ENCODE peak calls at places on chromosomes 2 and 18, in six cellular contexts. I, W, V, Y, H and U are unnamed samples.

GRCh38 chr2:65287364-65287763 is 59.7 kb downstream of the ACTR2 start:
- DNase-seq in W (no peak), I (no peak), Y (no peak), V (no peak), H (no peak), U (no peak)

GRCh38 chr2:128442891-128443302 is 124.2 kb upstream of the HS6ST1 start:
- DNase-seq in I (no peak), Y (peak; percentile 9), V (no peak), W (no peak), H (no peak), U (no peak)

GRCh38 chr2:72579595-72580180 is 246.1 kb downstream of the EXOC6B start:
- DNase-seq in H (peak; percentile 31), I (peak; percentile 64), V (no peak), W (peak; percentile 28), Y (no peak), U (peak; percentile 16)

GRCh38 chr2:224143521-224143920 is 104.4 kb upstream of the SERPINE2 start:
- DNase-seq in H (no peak), V (no peak), I (no peak), W (no peak), Y (no peak), U (no peak)

GRCh38 chr2:17878222-17879136 is at the start of gene KCNS3:
- DNase-seq in I (peak; percentile 14), V (no peak), W (peak; percentile 43), Y (no peak), H (peak; percentile 88), U (peak; percentile 71)

GRCh38 chr2:142234701-142235100 is 103.9 kb upstream of the LRP1B start:
- DNase-seq in W (no peak), I (no peak), Y (no peak), H (no peak), V (no peak), U (no peak)

GRCh38 chr2:24579053-24579803 is 88.2 kb downstream of the NCOA1 start:
- DNase-seq in H (no peak), V (no peak), I (no peak), W (no peak), Y (no peak), U (no peak)

GRCh38 chr2:37985333-37985732 is 60.2 kb downstream of the RMDN2 start:
- DNase-seq in Y (no peak), H (no peak), I (peak; percentile 69), W (peak; percentile 79), V (no peak), U (peak; percentile 36)

GRCh38 chr18:79567481-79568147 is 112.0 kb upstream of the CTDP1 start:
- DNase-seq in V (no peak), W (peak; percentile 75), H (peak; percentile 75), Y (no peak), I (peak; percentile 98), U (peak; percentile 81)

GRCh38 chr2:21070322-21071257 is 26.7 kb upstream of the APOB start:
- DNase-seq in W (no peak), Y (no peak), V (no peak), I (no peak), H (no peak), U (no peak)

GRCh38 chr2:120499784-120500495 is 154.0 kb downstream of the INHBB start:
- DNase-seq in V (no peak), I (no peak), Y (no peak), H (no peak), W (no peak), U (no peak)

GRCh38 chr2:88521445-88522070 is 69.1 kb upstream of the FOXI3 start:
- DNase-seq in W (peak; percentile 33), Y (no peak), H (no peak), V (no peak), I (no peak), U (peak; percentile 14)

GRCh38 chr2:199707584-199708185 is 143.3 kb downstream of the FTCDNL1 start:
- DNase-seq in Y (no peak), V (no peak), W (no peak), H (no peak), I (no peak), U (no peak)

GRCh38 chr2:26652361-26653041 is 11.3 kb upstream of the CIB4 start:
- DNase-seq in H (no peak), W (no peak), I (peak; percentile 12), Y (peak; percentile 30), V (no peak), U (peak; percentile 42)

GRCh38 chr2:241799522-241800197 is 9.3 kb upstream of the NEU4 start:
- DNase-seq in I (no peak), W (no peak), V (no peak), H (no peak), Y (no peak), U (no peak)

GRCh38 chr2:128557841-128558241 is 239.2 kb upstream of the HS6ST1 start:
- DNase-seq in I (peak; percentile 62), H (no peak), V (no peak), W (no peak), Y (no peak), U (peak; percentile 62)

GRCh38 chr2:132669854-132670103 is 226 bp downstream of the LYPD1 start:
- DNase-seq in W (peak; percentile 20), H (peak; percentile 84), I (no peak), Y (no peak), V (no peak), U (no peak)

GRCh38 chr2:73925033-73925704 is 1.5 kb upstream of the DGUOK start:
- DNase-seq in I (no peak), H (no peak), Y (no peak), W (no peak), V (no peak), U (no peak)

GRCh38 chr2:199379251-199379650 is 78.5 kb downstream of the SATB2 start:
- DNase-seq in W (peak; percentile 52), H (no peak), Y (no peak), V (no peak), I (peak; percentile 75), U (peak; percentile 70)

GRCh38 chr2:69571189-69571588 is 72.3 kb downstream of the AAK1 start:
- DNase-seq in I (no peak), Y (no peak), V (no peak), W (no peak), H (no peak), U (no peak)

GRCh38 chr2:196415384-196415783 is 224.1 kb upstream of the CCDC150 start:
- DNase-seq in W (no peak), H (no peak), I (no peak), Y (no peak), V (no peak), U (no peak)

GRCh38 chr18:66687635-66688034 is 83.7 kb upstream of the CDH19 start:
- DNase-seq in Y (no peak), W (no peak), V (no peak), H (no peak), I (no peak), U (no peak)

GRCh38 chr2:192571636-192572035 is 376.9 kb upstream of the TMEFF2 start:
- DNase-seq in V (no peak), H (no peak), Y (no peak), I (no peak), W (no peak), U (no peak)

GRCh38 chr2:161650116-161651015 is 26.1 kb downstream of the SLC4A10 start:
- DNase-seq in W (no peak), I (no peak), H (no peak), Y (no peak), V (no peak), U (no peak)

GRCh38 chr2:215917953-215918620 is 95.3 kb downstream of the MREG start:
- DNase-seq in H (no peak), Y (no peak), V (no peak), I (peak; percentile 65), W (peak; percentile 76), U (peak; percentile 64)

GRCh38 chr2:163345795-163346573 is 389.8 kb downstream of the FIGN start:
- DNase-seq in H (peak; percentile 76), V (no peak), W (peak; percentile 66), I (peak; percentile 50), Y (no peak), U (peak; percentile 67)

GRCh38 chr2:142130111-142131015 is 453 bp downstream of the LRP1B start:
- DNase-seq in I (peak; percentile 51), V (no peak), Y (peak; percentile 20), H (peak; percentile 76), W (peak; percentile 69), U (peak; percentile 86)

GRCh38 chr2:215847718-215848117 is 165.6 kb downstream of the MREG start:
- DNase-seq in I (peak; percentile 21), V (no peak), H (no peak), Y (no peak), W (no peak), U (no peak)

GRCh38 chr2:105795575-105795934 is 50.8 kb downstream of the NCK2 start:
- DNase-seq in H (no peak), I (no peak), Y (no peak), V (no peak), W (no peak), U (no peak)
- H3K4me3 ChIP-seq in H (no peak overlapping the region), I (no peak overlapping the region), Y (no peak overlapping the region), V (peak overlapping the region; percentile 14), W (no peak overlapping the region), U (no peak overlapping the region)

GRCh38 chr2:231515603-231516002 is 14.6 kb downstream of the NMUR1 start:
- DNase-seq in H (no peak), W (no peak), I (no peak), V (no peak), Y (no peak), U (no peak)
- TF ChIP-seq CTCF in H (no peak), W (no peak), I (no peak), V (no peak), Y (no peak), U (no peak)

GRCh38 chr2:156322103-156322671 is 10.3 kb downstream of the NR4A2 start:
- DNase-seq in H (no peak), V (no peak), W (no peak), Y (no peak), I (no peak), U (no peak)
- H3K4me3 ChIP-seq in H (peak overlapping the region; percentile 36), V (peak overlapping the region; percentile 34), W (no peak overlapping the region), Y (no peak overlapping the region), I (no peak overlapping the region), U (no peak overlapping the region)

DNA sequence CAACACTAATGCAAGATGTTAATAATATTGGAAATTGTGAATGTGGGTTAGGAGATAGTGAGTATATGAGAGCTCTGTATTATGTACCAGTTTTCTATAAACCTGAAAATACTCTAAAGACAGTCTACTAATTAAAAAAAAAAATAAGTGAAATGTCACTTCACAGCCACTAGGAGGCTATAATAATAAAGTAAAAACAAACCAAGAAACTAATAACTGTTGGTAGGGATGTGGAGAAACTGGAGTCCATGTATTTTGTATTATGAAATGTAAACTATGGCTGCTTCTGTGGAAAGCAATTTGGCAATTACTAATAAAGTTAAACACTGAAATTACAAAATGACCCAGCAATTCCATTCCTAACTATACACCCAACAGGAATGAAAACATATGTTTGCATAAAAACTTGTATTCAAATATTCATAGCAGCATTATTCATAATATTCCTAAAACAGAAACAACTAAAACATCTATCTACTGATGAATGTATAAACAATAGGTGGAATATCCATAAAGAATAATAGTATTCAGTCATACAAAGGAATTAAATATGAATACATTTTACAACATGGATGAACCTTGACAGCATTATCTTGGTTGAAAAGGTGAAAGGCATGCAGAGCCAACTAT is 36.2 kb downstream of the CCDC178 start:
- DNase-seq in V (no peak), Y (no peak), I (no peak), H (no peak), W (no peak), U (no peak)
- TF ChIP-seq CTCF in V (no peak), Y (no peak), I (peak; percentile 31), H (peak; percentile 62), W (peak; percentile 40), U (no peak)